ENCODE peak calls at places on chromosomes 1 and 21, in seven cellular contexts. O, J, W, E, A, G and K are unnamed samples.

GRCh38 chr1:44985747-44986359 is 542 bp downstream of the EIF2B3 start:
- DNase-seq in O (no peak), G (no peak), W (no peak), J (no peak), A (no peak), E (no peak), K (no peak)

GRCh38 chr1:19762175-19762779 is 37.4 kb downstream of the TMCO4 start:
- DNase-seq in W (no peak), G (peak), O (no peak), J (no peak), E (peak), A (no peak), K (peak)

GRCh38 chr21:25171438-25171837 is 435.8 kb downstream of the MRPL39 start:
- DNase-seq in G (peak), E (no peak), A (no peak), W (no peak), J (no peak), O (no peak), K (no peak)

GRCh38 chr1:7042322-7043231 is 257.3 kb downstream of the CAMTA1 start:
- DNase-seq in O (no peak), G (peak), E (no peak), W (peak), A (peak), J (peak), K (no peak)

GRCh38 chr1:11645670-11646265 is 8.5 kb downstream of the FBXO2 start:
- DNase-seq in W (peak), J (no peak), E (peak), G (peak), A (peak), O (peak), K (peak)

GRCh38 chr1:215277537-215277936 is 195.0 kb downstream of the KCNK2 start:
- DNase-seq in E (no peak), G (peak), J (no peak), A (no peak), O (no peak), W (no peak), K (no peak)

GRCh38 chr1:185483647-185484450 is 166.8 kb upstream of the IVNS1ABP start:
- DNase-seq in E (no peak), J (no peak), G (peak), W (peak), A (no peak), O (no peak), K (no peak)

GRCh38 chr1:1274931-1275431 is 1.3 kb upstream of the UBE2J2 start:
- DNase-seq in G (no peak), A (no peak), W (no peak), J (no peak), O (no peak), E (no peak), K (no peak)

GRCh38 chr1:19892628-19893168 is 10.5 kb downstream of the OTUD3 start:
- DNase-seq in O (no peak), A (no peak), E (no peak), W (no peak), J (no peak), G (no peak), K (no peak)

GRCh38 chr1:198465201-198466144 is 75.0 kb downstream of the ATP6V1G3 start:
- DNase-seq in J (peak), G (peak), A (no peak), E (no peak), W (no peak), O (no peak), K (no peak)

GRCh38 chr21:46055863-46056281 is 42.0 kb upstream of the COL6A2 start:
- DNase-seq in O (peak), A (peak), J (no peak), G (no peak), W (no peak), E (peak), K (peak)

GRCh38 chr1:37420461-37420860 is 53.9 kb upstream of the ZC3H12A start:
- DNase-seq in G (no peak), O (no peak), E (no peak), A (no peak), W (no peak), J (no peak), K (no peak)

GRCh38 chr1:81834921-81835698 is 34.4 kb downstream of the ADGRL2 start:
- DNase-seq in J (no peak), W (no peak), A (no peak), O (no peak), G (no peak), E (no peak), K (peak)

GRCh38 chr1:1066403-1067283 is 7.5 kb downstream of the RNF223 start:
- DNase-seq in E (no peak), A (no peak), J (no peak), G (no peak), O (no peak), W (peak), K (no peak)